ENCODE peak calls at places on chromosomes 2 and 18, in seven cellular contexts. B is GM13977, N is PC-3, J is uterus, S is ovary, K is progenitor cell of endocrine pancreas, Z is psoas muscle. D is an unnamed sample.

GRCh38 chr2:167509585-167509984 is 621.3 kb downstream of the XIRP2 start:
- DNase-seq in Z (no peak), J (no peak), B (no peak), K (no peak), N (peak; percentile 89), S (no peak), D (no peak)

GRCh38 chr2:238643400-238643907 is 204.4 kb upstream of the TWIST2 start:
- DNase-seq in B (no peak), J (no peak), N (no peak), K (no peak), S (no peak), Z (no peak), D (no peak)

GRCh38 chr2:177245010-177245422 is 19.5 kb downstream of the NFE2L2 start:
- DNase-seq in Z (no peak), N (no peak), B (no peak), S (no peak), K (no peak), J (no peak), D (no peak)

GRCh38 chr2:42216712-42217111 is 47.6 kb downstream of the EML4 start:
- DNase-seq in N (no peak), B (no peak), S (no peak), K (no peak), J (no peak), Z (no peak), D (no peak)

GRCh38 chr2:123791716-123792115 is 233.4 kb upstream of the CNTNAP5 start:
- DNase-seq in N (no peak), B (no peak), K (no peak), J (no peak), S (no peak), Z (no peak), D (no peak)

GRCh38 chr2:61277756-61278155 is 115.8 kb downstream of the C2orf74 start:
- DNase-seq in Z (no peak), N (no peak), S (no peak), K (no peak), J (no peak), B (no peak), D (no peak)

GRCh38 chr18:25832008-25832604 is 258.3 kb downstream of the SS18 start:
- DNase-seq in J (no peak), N (peak; percentile 56), S (peak; percentile 21), Z (peak; percentile 61), K (peak; percentile 42), B (peak; percentile 39), D (no peak)

GRCh38 chr2:232327089-232328037 is 51.2 kb upstream of the ALPP start:
- DNase-seq in S (peak; percentile 39), J (no peak), B (peak; percentile 84), Z (peak; percentile 77), K (peak; percentile 83), N (peak; percentile 81), D (peak; percentile 66)

GRCh38 chr2:38176619-38177021 is 100.7 kb upstream of the CYP1B1 start:
- DNase-seq in Z (no peak), N (no peak), J (no peak), K (no peak), B (no peak), S (no peak), D (no peak)

DNA sequence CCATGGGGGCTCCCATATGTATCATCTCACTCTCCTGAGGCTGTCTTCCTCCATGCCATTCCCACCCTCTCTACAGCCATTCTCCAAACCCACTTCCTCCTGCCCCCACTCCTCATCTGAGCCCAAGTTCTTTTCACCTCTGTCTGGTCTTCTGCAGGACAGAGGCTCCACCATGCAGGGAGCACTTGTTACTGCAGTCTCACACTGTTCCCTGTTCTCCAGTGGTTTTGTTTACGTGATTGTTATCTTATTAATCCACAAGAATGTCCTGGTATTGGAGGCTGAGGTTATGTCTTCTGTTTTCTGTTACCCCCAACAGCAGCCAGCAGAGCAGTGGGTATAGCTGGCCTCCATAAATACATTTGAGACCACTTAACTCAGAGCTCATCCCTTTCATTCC is 51.4 kb downstream of the PAX8 start:
- DNase-seq in S (no peak), Z (no peak), K (no peak), B (no peak), J (no peak), N (no peak), D (no peak)
- TF ChIP-seq CTCF in S (no peak), Z (no peak), K (no peak), B (no peak), J (no peak), N (no peak), D (no peak)

GRCh38 chr18:78986018-78986481 is 6.4 kb downstream of the SALL3 start:
- DNase-seq in J (no peak), S (no peak), N (peak; percentile 25), B (no peak), Z (no peak), K (no peak), D (no peak)
- TF ChIP-seq CTCF in J (no peak), S (no peak), N (peak; percentile 59), B (peak; percentile 32), Z (no peak), K (peak; percentile 84), D (peak; percentile 58)

DNA sequence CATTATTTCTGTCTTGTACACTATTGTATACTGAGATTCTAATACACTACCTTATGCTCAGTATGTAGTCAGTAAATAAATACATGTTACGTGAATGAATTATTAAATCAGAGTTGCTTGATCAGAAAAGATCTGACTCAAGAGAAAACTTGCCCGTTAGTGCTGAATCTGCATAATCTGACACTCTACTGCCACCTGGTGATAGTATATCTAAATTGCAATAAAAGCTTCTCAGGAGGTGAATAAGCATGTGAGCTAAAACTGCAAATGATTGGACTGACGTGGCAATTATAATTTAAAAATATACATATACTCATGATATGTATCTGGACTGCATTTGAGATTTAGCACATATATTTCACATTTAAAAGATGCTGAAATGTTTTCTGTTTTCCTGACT is 70.4 kb downstream of the KIAA1328 start:
- DNase-seq in N (peak; percentile 48), S (no peak), J (no peak), Z (no peak), K (no peak), B (peak; percentile 6), D (no peak)
- TF ChIP-seq CTCF in N (peak; percentile 50), S (no peak), J (no peak), Z (no peak), K (peak; percentile 35), B (peak; percentile 15), D (peak; percentile 26)

GRCh38 chr18:24413148-24413547 is 13.3 kb upstream of the IMPACT start:
- DNase-seq in S (no peak), B (no peak), K (no peak), N (peak; percentile 25), J (no peak), Z (no peak), D (no peak)
- TF ChIP-seq CTCF in S (no peak), B (no peak), K (no peak), N (peak; percentile 49), J (no peak), Z (no peak), D (peak; percentile 44)

GRCh38 chr18:59715966-59716369 is 18.7 kb upstream of the CCBE1 start:
- DNase-seq in N (peak; percentile 95), B (no peak), Z (no peak), S (no peak), J (no peak), K (no peak), D (no peak)
- TF ChIP-seq CTCF in N (no peak), B (no peak), Z (no peak), S (no peak), J (no peak), K (no peak), D (no peak)

GRCh38 chr2:237602409-237602808 is 11.9 kb upstream of the RAB17 start:
- DNase-seq in N (no peak), Z (no peak), J (no peak), S (no peak), B (no peak), K (no peak), D (no peak)

GRCh38 chr2:237601453-237602116 is 11.1 kb upstream of the RAB17 start:
- DNase-seq in K (no peak), N (no peak), B (no peak), Z (no peak), J (no peak), S (no peak), D (no peak)

GRCh38 chr2:237604391-237604790 is 13.9 kb upstream of the RAB17 start:
- DNase-seq in S (no peak), B (no peak), Z (no peak), N (no peak), J (no peak), K (no peak), D (no peak)

GRCh38 chr2:237603718-237604362 is 13.3 kb upstream of the RAB17 start:
- DNase-seq in Z (no peak), B (peak; percentile 53), S (no peak), K (no peak), N (peak; percentile 17), J (peak; percentile 59), D (no peak)

DNA sequence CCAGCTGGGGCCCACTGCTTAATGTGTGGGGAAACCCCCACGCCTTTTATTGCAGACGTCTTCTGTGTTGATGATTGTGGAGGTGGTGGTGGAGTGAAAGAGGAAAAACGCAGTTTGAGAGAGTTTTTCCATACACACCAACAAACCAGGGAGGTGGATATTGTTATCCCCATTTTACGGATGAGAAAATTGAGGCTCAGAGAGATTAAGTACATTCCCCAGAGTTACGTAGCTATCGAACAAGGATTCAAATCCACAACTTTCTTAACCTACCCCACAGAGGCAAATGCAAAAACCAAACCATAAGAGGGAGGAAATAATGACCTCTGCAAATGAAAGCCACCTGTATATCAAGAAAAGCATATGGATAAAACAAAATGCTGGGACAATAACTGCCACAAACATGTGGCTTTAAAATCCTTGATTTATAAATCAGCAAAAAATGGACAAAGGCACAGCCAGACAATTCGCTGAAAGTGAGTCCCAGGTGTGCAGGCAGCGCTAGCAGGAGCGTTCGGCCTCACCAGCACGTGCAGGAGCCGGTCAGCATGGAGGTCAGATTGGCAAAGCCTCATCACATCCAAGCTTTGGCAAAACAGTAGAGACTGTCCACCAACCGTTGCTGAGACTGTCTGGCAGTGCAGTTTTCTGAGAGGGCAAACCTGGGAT is 12.6 kb upstream of the RAB17 start:
- DNase-seq in Z (no peak), K (no peak), N (no peak), S (no peak), J (no peak), B (no peak), D (no peak)
- TF ChIP-seq CTCF in Z (no peak), K (no peak), N (no peak), S (no peak), J (no peak), B (no peak), D (no peak)

D was measured in D721Med.